ENCODE peak calls at places on chromosomes 16 and 17, in seven cellular contexts. K, N, W, A, E, J and L are unnamed samples.

GRCh38 chr17:72120878-72121163 is at the start of gene SOX9:
- DNase-seq in E (no peak), W (peak), N (peak), K (peak), A (no peak), J (peak), L (peak)

GRCh38 chr16:53881371-53881770 is 177.4 kb downstream of the FTO start:
- DNase-seq in W (no peak), K (no peak), J (no peak), E (no peak), A (no peak), N (no peak), L (no peak)

GRCh38 chr16:68290455-68290854 is 20.3 kb downstream of the SLC7A6OS start:
- DNase-seq in N (no peak), J (no peak), A (no peak), W (no peak), K (no peak), E (no peak), L (no peak)

GRCh38 chr17:45131616-45132301 is 556 bp downstream of the PLCD3 start:
- DNase-seq in E (peak), J (no peak), N (peak), A (peak), W (no peak), K (no peak), L (no peak)

GRCh38 chr17:38735161-38735997 is 5.2 kb downstream of the CISD3 start:
- DNase-seq in A (peak), W (peak), J (peak), E (peak), K (peak), N (peak), L (no peak)

GRCh38 chr17:27540300-27541105 is 84.3 kb downstream of the KSR1 start:
- DNase-seq in N (no peak), E (no peak), K (no peak), A (no peak), J (no peak), W (no peak), L (no peak)

GRCh38 chr16:88774544-88775393 is 10.3 kb downstream of the PIEZO1 start:
- DNase-seq in K (no peak), N (no peak), A (no peak), J (no peak), E (no peak), W (no peak), L (no peak)

GRCh38 chr17:36592316-36592710 is 634 bp downstream of the DHRS11 start:
- DNase-seq in W (no peak), N (no peak), K (no peak), A (no peak), J (no peak), E (peak), L (no peak)

GRCh38 chr16:79876332-79876730 is 275.8 kb upstream of the MAF start:
- DNase-seq in W (no peak), E (no peak), N (no peak), A (no peak), J (no peak), K (peak), L (peak)

GRCh38 chr17:497587-498034 is 145.0 kb upstream of the RPH3AL start:
- DNase-seq in A (no peak), K (no peak), E (no peak), N (no peak), W (no peak), J (no peak), L (no peak)

GRCh38 chr17:45826919-45827628 is 17.6 kb upstream of the SPPL2C start:
- DNase-seq in W (no peak), J (no peak), N (no peak), K (no peak), E (no peak), A (no peak), L (no peak)

GRCh38 chr17:19762515-19762961 is 14.4 kb upstream of the ALDH3A1 start:
- DNase-seq in A (peak), K (peak), E (peak), N (peak), W (peak), J (no peak), L (no peak)

GRCh38 chr17:17112628-17113200 is 70.5 kb downstream of the MPRIP start:
- DNase-seq in E (no peak), J (no peak), N (no peak), K (no peak), W (no peak), A (no peak), L (no peak)

GRCh38 chr17:37299257-37299985 is 76.4 kb upstream of the C17orf78 start:
- DNase-seq in N (no peak), K (no peak), W (no peak), A (no peak), J (peak), E (no peak), L (no peak)

GRCh38 chr17:30165960-30166359 is 49.3 kb downstream of the NSRP1 start:
- DNase-seq in N (no peak), J (no peak), K (peak), E (no peak), A (no peak), W (no peak), L (no peak)

GRCh38 chr16:705748-706188 is at the start of gene FBXL16:
- DNase-seq in J (peak), E (no peak), A (no peak), N (peak), W (no peak), K (no peak), L (no peak)

GRCh38 chr17:63405741-63406261 is 40.3 kb downstream of the CYB561 start:
- DNase-seq in J (peak), K (peak), E (no peak), N (peak), A (no peak), W (no peak), L (no peak)

GRCh38 chr17:29238133-29238850 is 8.4 kb upstream of the CRYBA1 start:
- DNase-seq in K (no peak), W (no peak), E (no peak), N (no peak), A (no peak), J (no peak), L (no peak)

GRCh38 chr17:52383493-52384100 is 225.1 kb upstream of the CA10 start:
- DNase-seq in A (peak), W (no peak), E (no peak), J (peak), K (peak), N (peak), L (no peak)

GRCh38 chr17:2054740-2055493 is at the start of gene HIC1:
- DNase-seq in A (peak), K (peak), W (peak), N (peak), E (peak), J (no peak), L (no peak)

GRCh38 chr17:8345951-8346665 is 6.5 kb downstream of the ODF4 start:
- DNase-seq in N (no peak), K (no peak), W (no peak), J (no peak), E (no peak), A (no peak), L (no peak)

GRCh38 chr16:68972008-68972407 is 128.7 kb downstream of the TANGO6 start:
- DNase-seq in A (no peak), E (no peak), K (no peak), J (peak), W (no peak), N (no peak), L (no peak)

GRCh38 chr16:11386054-11386680 is 40.9 kb downstream of the RMI2 start:
- DNase-seq in A (no peak), J (no peak), N (peak), K (no peak), W (no peak), E (no peak), L (no peak)

GRCh38 chr17:12047977-12048376 is 27.3 kb downstream of the MAP2K4 start:
- DNase-seq in N (no peak), W (no peak), K (no peak), A (no peak), J (no peak), E (no peak), L (no peak)

GRCh38 chr16:88976359-88977027 is 514 bp downstream of the CBFA2T3 start:
- DNase-seq in E (no peak), J (no peak), K (peak), N (no peak), A (no peak), W (no peak), L (no peak)

GRCh38 chr16:24976971-24977672 is 38.0 kb downstream of the ARHGAP17 start:
- DNase-seq in W (no peak), J (no peak), N (no peak), A (no peak), E (no peak), K (no peak), L (no peak)

GRCh38 chr17:48416971-48417370 is 13.0 kb downstream of the SKAP1 start:
- DNase-seq in K (peak), E (no peak), A (no peak), N (no peak), J (no peak), W (no peak), L (no peak)

GRCh38 chr17:59859444-59860025 is 33.2 kb downstream of the TUBD1 start:
- DNase-seq in K (peak), A (no peak), N (no peak), J (peak), E (no peak), W (no peak), L (no peak)

GRCh38 chr17:64123114-64123513 is 6.8 kb downstream of the ERN1 start:
- DNase-seq in E (no peak), A (no peak), N (no peak), K (no peak), J (no peak), W (no peak), L (no peak)

GRCh38 chr17:21287703-21288449 is 3.4 kb downstream of the MAP2K3 start:
- DNase-seq in A (peak), J (peak), W (peak), K (peak), E (peak), N (no peak), L (peak)

GRCh38 chr17:7562208-7562605 is 488 bp downstream of the SENP3 start:
- DNase-seq in A (no peak), K (peak), W (no peak), N (no peak), J (no peak), E (no peak), L (no peak)

GRCh38 chr17:28405632-28406477 is at the start of gene SLC46A1:
- DNase-seq in E (peak), K (peak), N (peak), W (peak), A (peak), J (peak), L (no peak)